ENCODE peak calls at places on chromosome 7, in seven cellular contexts. One of them, this sample, is unnamed.

GRCh38 chr7:44152971-44153947 is 12.1 kb upstream of the MYL7 start:
- DNase-seq in Calu3: no peak
- DNase-seq in choroid plexus epithelial cell: no peak
- DNase-seq in upper lobe of right lung: no peak
- DNase-seq in MM.1S: no peak
- DNase-seq in heart left ventricle: no peak
- DNase-seq in tibial nerve: no peak
- DNase-seq in this sample: no peak

GRCh38 chr7:2819161-2819953 is 24.8 kb downstream of the GNA12 start:
- DNase-seq in choroid plexus epithelial cell: no peak
- DNase-seq in upper lobe of right lung: no peak
- DNase-seq in tibial nerve: no peak
- DNase-seq in Calu3: no peak
- DNase-seq in MM.1S: no peak
- DNase-seq in heart left ventricle: no peak
- DNase-seq in this sample: no peak

GRCh38 chr7:18866359-18867036 is 250.9 kb downstream of the TWIST1 start:
- DNase-seq in choroid plexus epithelial cell: peak; percentile 100
- DNase-seq in tibial nerve: peak; percentile 96
- DNase-seq in upper lobe of right lung: no peak
- DNase-seq in heart left ventricle: peak; percentile 76
- DNase-seq in Calu3: peak; percentile 76
- DNase-seq in MM.1S: no peak
- DNase-seq in this sample: no peak

GRCh38 chr7:127745445-127745844 is 93.5 kb downstream of the SND1 start:
- DNase-seq in upper lobe of right lung: no peak
- DNase-seq in MM.1S: no peak
- DNase-seq in choroid plexus epithelial cell: no peak
- DNase-seq in heart left ventricle: no peak
- DNase-seq in tibial nerve: no peak
- DNase-seq in Calu3: no peak
- DNase-seq in this sample: no peak

GRCh38 chr7:25326466-25327156 is 98.3 kb upstream of the NPVF start:
- DNase-seq in tibial nerve: no peak
- DNase-seq in heart left ventricle: no peak
- DNase-seq in upper lobe of right lung: no peak
- DNase-seq in choroid plexus epithelial cell: no peak
- DNase-seq in MM.1S: no peak
- DNase-seq in Calu3: no peak
- DNase-seq in this sample: no peak

GRCh38 chr7:32616625-32617024 is 121.3 kb downstream of the AVL9 start:
- DNase-seq in upper lobe of right lung: no peak
- DNase-seq in tibial nerve: peak; percentile 22
- DNase-seq in MM.1S: no peak
- DNase-seq in choroid plexus epithelial cell: peak; percentile 65
- DNase-seq in Calu3: peak; percentile 26
- DNase-seq in heart left ventricle: peak; percentile 43
- DNase-seq in this sample: no peak

GRCh38 chr7:45072131-45073030 is 16.4 kb downstream of the NACAD start:
- DNase-seq in MM.1S: no peak
- DNase-seq in choroid plexus epithelial cell: peak; percentile 45
- DNase-seq in tibial nerve: no peak
- DNase-seq in Calu3: no peak
- DNase-seq in heart left ventricle: no peak
- DNase-seq in upper lobe of right lung: no peak
- DNase-seq in this sample: no peak

GRCh38 chr7:15397921-15398560 is 163.8 kb downstream of the AGMO start:
- DNase-seq in upper lobe of right lung: no peak
- DNase-seq in Calu3: no peak
- DNase-seq in MM.1S: no peak
- DNase-seq in tibial nerve: no peak
- DNase-seq in choroid plexus epithelial cell: peak; percentile 22
- DNase-seq in heart left ventricle: no peak
- DNase-seq in this sample: no peak

GRCh38 chr7:18499407-18500197 is 4.1 kb downstream of the HDAC9 start:
- DNase-seq in MM.1S: no peak
- DNase-seq in upper lobe of right lung: no peak
- DNase-seq in tibial nerve: no peak
- DNase-seq in heart left ventricle: no peak
- DNase-seq in Calu3: peak; percentile 52
- DNase-seq in choroid plexus epithelial cell: no peak
- DNase-seq in this sample: no peak

GRCh38 chr7:139823855-139824670 is 5.0 kb upstream of the TBXAS1 start:
- DNase-seq in upper lobe of right lung: no peak
- DNase-seq in MM.1S: no peak
- DNase-seq in heart left ventricle: no peak
- DNase-seq in Calu3: no peak
- DNase-seq in choroid plexus epithelial cell: peak; percentile 28
- DNase-seq in tibial nerve: no peak
- DNase-seq in this sample: no peak

GRCh38 chr7:128378637-128379036 is 17.1 kb upstream of the PRRT4 start:
- DNase-seq in choroid plexus epithelial cell: no peak
- DNase-seq in tibial nerve: no peak
- DNase-seq in Calu3: no peak
- DNase-seq in MM.1S: no peak
- DNase-seq in upper lobe of right lung: no peak
- DNase-seq in heart left ventricle: no peak
- DNase-seq in this sample: no peak

GRCh38 chr7:151518105-151518780 is 1.5 kb downstream of the RHEB start:
- DNase-seq in MM.1S: peak; percentile 54
- DNase-seq in upper lobe of right lung: peak; percentile 72
- DNase-seq in choroid plexus epithelial cell: peak; percentile 56
- DNase-seq in heart left ventricle: peak; percentile 59
- DNase-seq in tibial nerve: peak; percentile 50
- DNase-seq in Calu3: peak; percentile 43
- DNase-seq in this sample: no peak

GRCh38 chr7:69780377-69780776 is 182.1 kb downstream of the AUTS2 start:
- DNase-seq in MM.1S: no peak
- DNase-seq in heart left ventricle: no peak
- DNase-seq in choroid plexus epithelial cell: peak; percentile 12
- DNase-seq in Calu3: no peak
- DNase-seq in tibial nerve: no peak
- DNase-seq in upper lobe of right lung: no peak
- DNase-seq in this sample: no peak

GRCh38 chr7:153948055-153948454 is 104.1 kb upstream of the DPP6 start:
- DNase-seq in Calu3: no peak
- DNase-seq in choroid plexus epithelial cell: no peak
- DNase-seq in MM.1S: no peak
- DNase-seq in upper lobe of right lung: no peak
- DNase-seq in tibial nerve: no peak
- DNase-seq in heart left ventricle: no peak
- DNase-seq in this sample: no peak
- TF ChIP-seq CTCF in Calu3: no peak
- TF ChIP-seq CTCF in choroid plexus epithelial cell: no peak
- TF ChIP-seq CTCF in MM.1S: peak; percentile 5
- TF ChIP-seq CTCF in upper lobe of right lung: no peak
- TF ChIP-seq CTCF in tibial nerve: no peak
- TF ChIP-seq CTCF in heart left ventricle: no peak
- TF ChIP-seq CTCF in this sample: no peak

GRCh38 chr7:121498816-121499215 is 102.7 kb upstream of the FAM3C start:
- DNase-seq in Calu3: no peak
- DNase-seq in choroid plexus epithelial cell: no peak
- DNase-seq in MM.1S: no peak
- DNase-seq in heart left ventricle: no peak
- DNase-seq in tibial nerve: no peak
- DNase-seq in upper lobe of right lung: no peak
- DNase-seq in this sample: no peak

GRCh38 chr7:121494531-121494930 is 98.4 kb upstream of the FAM3C start:
- DNase-seq in tibial nerve: no peak
- DNase-seq in choroid plexus epithelial cell: no peak
- DNase-seq in Calu3: no peak
- DNase-seq in upper lobe of right lung: no peak
- DNase-seq in MM.1S: no peak
- DNase-seq in heart left ventricle: no peak
- DNase-seq in this sample: no peak

GRCh38 chr7:121489440-121489839 is 93.3 kb upstream of the FAM3C start:
- DNase-seq in MM.1S: no peak
- DNase-seq in upper lobe of right lung: no peak
- DNase-seq in Calu3: no peak
- DNase-seq in heart left ventricle: no peak
- DNase-seq in tibial nerve: no peak
- DNase-seq in choroid plexus epithelial cell: no peak
- DNase-seq in this sample: no peak

GRCh38 chr7:121490309-121490708 is 94.2 kb upstream of the FAM3C start:
- DNase-seq in tibial nerve: no peak
- DNase-seq in MM.1S: no peak
- DNase-seq in choroid plexus epithelial cell: no peak
- DNase-seq in upper lobe of right lung: no peak
- DNase-seq in heart left ventricle: no peak
- DNase-seq in Calu3: no peak
- DNase-seq in this sample: no peak

DNA sequence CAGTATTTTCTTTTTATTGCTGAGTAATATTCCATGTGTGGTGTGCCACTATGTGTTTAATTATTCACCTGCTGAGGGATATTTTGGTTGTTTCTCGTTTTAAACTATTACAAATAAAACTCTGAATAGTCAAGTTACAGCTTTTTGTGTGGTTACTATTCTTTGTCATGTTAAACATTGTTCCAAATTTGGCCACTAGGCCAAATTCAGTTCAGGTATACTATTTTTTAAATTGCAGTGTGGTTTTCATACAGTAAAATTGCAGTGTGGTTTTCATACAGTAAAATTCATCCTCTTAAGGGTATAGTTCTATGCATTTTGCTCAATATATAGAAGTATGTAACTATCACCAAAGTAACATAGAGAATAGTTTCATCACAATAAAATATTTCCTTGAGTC is 97.4 kb upstream of the FAM3C start:
- DNase-seq in choroid plexus epithelial cell: no peak
- DNase-seq in Calu3: no peak
- DNase-seq in upper lobe of right lung: no peak
- DNase-seq in heart left ventricle: no peak
- DNase-seq in tibial nerve: no peak
- DNase-seq in MM.1S: no peak
- DNase-seq in this sample: no peak
- TF ChIP-seq CTCF in choroid plexus epithelial cell: no peak
- TF ChIP-seq CTCF in Calu3: no peak
- TF ChIP-seq CTCF in upper lobe of right lung: no peak
- TF ChIP-seq CTCF in heart left ventricle: no peak
- TF ChIP-seq CTCF in tibial nerve: no peak
- TF ChIP-seq CTCF in MM.1S: peak; percentile 7
- TF ChIP-seq CTCF in this sample: no peak

GRCh38 chr7:136869006-136869961 is 832 bp downstream of the CHRM2 start:
- DNase-seq in MM.1S: no peak
- DNase-seq in heart left ventricle: peak; percentile 24
- DNase-seq in choroid plexus epithelial cell: peak; percentile 31
- DNase-seq in tibial nerve: no peak
- DNase-seq in upper lobe of right lung: peak; percentile 53
- DNase-seq in Calu3: no peak
- DNase-seq in this sample: peak; percentile 37

GRCh38 chr7:136869991-136870798 is 1.7 kb downstream of the CHRM2 start:
- DNase-seq in Calu3: no peak
- DNase-seq in heart left ventricle: peak; percentile 18
- DNase-seq in upper lobe of right lung: peak; percentile 53
- DNase-seq in tibial nerve: no peak
- DNase-seq in choroid plexus epithelial cell: no peak
- DNase-seq in MM.1S: no peak
- DNase-seq in this sample: peak; percentile 21

GRCh38 chr7:136874393-136875032 is 6.1 kb downstream of the CHRM2 start:
- DNase-seq in heart left ventricle: no peak
- DNase-seq in choroid plexus epithelial cell: peak; percentile 51
- DNase-seq in tibial nerve: no peak
- DNase-seq in Calu3: no peak
- DNase-seq in upper lobe of right lung: no peak
- DNase-seq in MM.1S: peak; percentile 30
- DNase-seq in this sample: no peak

GRCh38 chr7:136868496-136869005 is at the start of gene CHRM2:
- DNase-seq in choroid plexus epithelial cell: peak; percentile 61
- DNase-seq in heart left ventricle: peak; percentile 22
- DNase-seq in tibial nerve: no peak
- DNase-seq in upper lobe of right lung: no peak
- DNase-seq in Calu3: no peak
- DNase-seq in MM.1S: no peak
- DNase-seq in this sample: peak; percentile 22

DNA sequence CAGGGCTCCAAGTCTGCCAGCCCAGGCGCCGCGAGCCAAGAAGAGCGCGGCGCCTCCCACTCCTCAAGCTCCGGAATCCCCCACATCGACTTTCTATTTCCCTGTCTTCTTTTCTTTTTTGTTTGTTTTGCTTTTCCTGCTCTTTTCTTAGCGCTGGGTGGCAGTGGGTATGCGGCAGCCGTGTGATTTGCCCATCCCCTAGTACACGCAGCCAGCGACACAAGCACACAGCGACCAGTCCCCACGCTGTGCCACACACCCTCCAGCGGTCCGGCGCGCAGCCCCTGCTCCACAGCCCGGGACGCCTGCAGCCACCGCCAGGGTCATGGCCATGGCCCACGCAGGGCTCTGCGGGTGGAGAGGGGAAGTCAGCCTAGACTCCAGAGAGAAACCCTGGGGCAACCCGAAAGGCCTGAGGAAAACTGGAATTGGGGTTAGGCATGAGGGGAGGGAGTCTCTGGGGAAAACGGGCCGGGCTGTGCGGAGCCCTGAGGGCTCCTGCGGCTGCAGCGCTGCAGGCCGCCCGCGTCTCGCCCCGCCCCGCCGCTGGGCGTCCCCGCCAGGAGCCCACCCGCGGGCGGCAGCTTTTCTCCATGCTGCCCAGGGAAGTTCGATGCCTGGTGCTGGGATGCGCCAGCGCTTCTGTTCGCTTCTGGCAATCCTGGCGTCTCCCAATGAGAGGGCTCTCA is 2.5 kb downstream of the CHRM2 start:
- DNase-seq in tibial nerve: no peak
- DNase-seq in upper lobe of right lung: peak; percentile 48
- DNase-seq in MM.1S: no peak
- DNase-seq in heart left ventricle: peak; percentile 18
- DNase-seq in Calu3: no peak
- DNase-seq in choroid plexus epithelial cell: no peak
- DNase-seq in this sample: peak; percentile 57
- TF ChIP-seq CTCF in tibial nerve: no peak
- TF ChIP-seq CTCF in upper lobe of right lung: no peak
- TF ChIP-seq CTCF in MM.1S: no peak
- TF ChIP-seq CTCF in heart left ventricle: no peak
- TF ChIP-seq CTCF in Calu3: no peak
- TF ChIP-seq CTCF in choroid plexus epithelial cell: no peak
- TF ChIP-seq CTCF in this sample: no peak

GRCh38 chr7:27662490-27663205 is at the start of gene HIBADH:
- DNase-seq in heart left ventricle: peak; percentile 99
- DNase-seq in tibial nerve: peak; percentile 98
- DNase-seq in MM.1S: peak; percentile 99
- DNase-seq in Calu3: peak; percentile 99
- DNase-seq in choroid plexus epithelial cell: peak; percentile 100
- DNase-seq in upper lobe of right lung: peak; percentile 98
- DNase-seq in this sample: peak; percentile 89
- TF ChIP-seq CTCF in heart left ventricle: peak; percentile 24
- TF ChIP-seq CTCF in tibial nerve: peak; percentile 21
- TF ChIP-seq CTCF in MM.1S: no peak
- TF ChIP-seq CTCF in Calu3: no peak
- TF ChIP-seq CTCF in choroid plexus epithelial cell: no peak
- TF ChIP-seq CTCF in upper lobe of right lung: no peak
- TF ChIP-seq CTCF in this sample: no peak

DNA sequence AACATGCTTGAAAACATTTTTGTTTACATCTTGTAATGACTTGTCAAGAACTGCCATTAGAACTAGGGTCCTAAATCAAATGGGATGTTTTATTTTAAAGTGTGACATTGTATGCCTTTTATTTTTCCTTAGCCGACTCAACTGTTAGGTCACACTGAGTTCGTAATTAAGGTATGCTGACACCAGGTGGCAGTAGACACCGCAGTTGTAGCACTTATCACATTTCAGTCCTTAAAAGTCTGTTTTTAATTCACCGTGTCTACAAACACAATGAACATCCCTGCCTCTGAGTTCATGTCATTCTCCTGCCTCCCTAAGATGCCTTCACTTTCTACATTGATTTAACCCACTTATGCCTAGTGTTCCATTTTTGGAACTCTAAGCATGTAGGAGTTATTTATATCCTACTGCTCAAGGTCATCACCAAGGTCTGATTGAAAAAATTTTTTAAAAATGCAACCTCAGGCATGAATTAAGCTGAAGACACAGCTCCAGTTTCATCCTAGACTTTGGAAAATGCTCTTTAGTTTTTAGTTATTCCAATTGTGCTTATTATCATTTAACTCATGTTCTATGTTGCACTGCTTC is 186.1 kb downstream of the BMPER start:
- DNase-seq in choroid plexus epithelial cell: peak; percentile 89
- DNase-seq in MM.1S: peak; percentile 59
- DNase-seq in tibial nerve: peak; percentile 47
- DNase-seq in upper lobe of right lung: no peak
- DNase-seq in Calu3: peak; percentile 66
- DNase-seq in heart left ventricle: no peak
- DNase-seq in this sample: peak; percentile 39
- TF ChIP-seq CTCF in choroid plexus epithelial cell: peak; percentile 72
- TF ChIP-seq CTCF in MM.1S: peak; percentile 64
- TF ChIP-seq CTCF in tibial nerve: no peak
- TF ChIP-seq CTCF in upper lobe of right lung: peak; percentile 42
- TF ChIP-seq CTCF in Calu3: peak; percentile 61
- TF ChIP-seq CTCF in heart left ventricle: peak; percentile 60
- TF ChIP-seq CTCF in this sample: peak; percentile 78

This sample was measured in glutamatergic neuron.